ENCODE peak calls at places on chromosomes 5 and 9, in nine cellular contexts. X, G, N, I, O, K, R, V and D are unnamed samples.

GRCh38 chr5:6820851-6821479 is 107.7 kb downstream of the TENT4A start:
- DNase-seq in I (no peak), K (no peak), N (no peak), G (no peak), V (peak; percentile 50), R (no peak), X (peak; percentile 68), O (no peak), D (no peak)

GRCh38 chr5:113034182-113034773 is 57.7 kb downstream of the DCP2 start:
- DNase-seq in V (no peak), R (no peak), N (no peak), K (peak; percentile 90), O (no peak), G (peak; percentile 92), I (peak; percentile 99), X (peak; percentile 33), D (no peak)

GRCh38 chr9:70477146-70477745 is 62.8 kb upstream of the KLF9 start:
- DNase-seq in K (peak; percentile 49), R (no peak), I (peak; percentile 55), X (no peak), N (no peak), G (peak; percentile 31), V (no peak), O (no peak), D (no peak)

GRCh38 chr9:74117731-74118130 is 379.4 kb upstream of the RORB start:
- DNase-seq in V (no peak), R (no peak), K (no peak), I (peak; percentile 17), G (no peak), O (no peak), N (no peak), X (no peak), D (no peak)

GRCh38 chr5:16544607-16545374 is 72.0 kb downstream of the RETREG1 start:
- DNase-seq in X (no peak), G (peak; percentile 25), V (no peak), I (peak; percentile 32), K (no peak), O (no peak), R (no peak), N (no peak), D (no peak)

GRCh38 chr9:108811944-108812343 is 43.8 kb downstream of the ACTL7B start:
- DNase-seq in I (no peak), R (no peak), G (no peak), K (no peak), N (no peak), V (no peak), X (no peak), O (no peak), D (no peak)

GRCh38 chr5:89595065-89595464 is 712.1 kb upstream of the MEF2C start:
- DNase-seq in K (peak; percentile 84), R (no peak), V (no peak), X (no peak), I (peak; percentile 77), O (no peak), N (no peak), G (peak; percentile 38), D (no peak)

GRCh38 chr9:136949239-136949816 is 2.7 kb upstream of the LCN12 start:
- DNase-seq in N (no peak), I (no peak), K (no peak), O (no peak), X (no peak), R (no peak), G (no peak), V (no peak), D (no peak)

GRCh38 chr9:128718047-128718446 is 5.9 kb downstream of the ZDHHC12 start:
- DNase-seq in R (peak; percentile 20), G (no peak), I (no peak), O (no peak), V (no peak), X (no peak), K (no peak), N (no peak), D (no peak)

GRCh38 chr5:145104106-145104505 is 731.0 kb downstream of the PRELID2 start:
- DNase-seq in G (peak; percentile 23), I (peak; percentile 0), V (no peak), R (no peak), X (no peak), K (no peak), N (peak; percentile 29), O (no peak), D (no peak)

DNA sequence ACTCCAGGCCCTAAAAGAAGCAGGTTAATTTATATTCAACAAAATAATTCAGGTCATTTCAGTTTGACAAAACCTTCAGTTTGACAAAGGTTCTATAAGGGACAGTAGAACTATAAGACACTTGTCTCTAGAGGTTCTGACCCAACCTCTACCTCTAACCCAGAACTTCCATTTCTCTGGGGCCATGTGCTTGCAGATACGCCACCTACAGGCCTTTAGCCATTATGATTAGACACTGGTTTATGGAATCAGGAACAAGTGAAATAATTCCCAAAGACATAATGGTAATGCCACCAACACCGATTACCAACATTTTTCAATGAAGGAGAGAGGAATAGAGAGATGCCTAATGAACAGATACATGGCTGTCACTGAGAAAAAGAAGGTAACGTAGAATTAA is 733.9 kb downstream of the PRELID2 start:
- DNase-seq in K (no peak), O (no peak), G (no peak), V (peak; percentile 22), I (no peak), N (no peak), X (no peak), R (no peak), D (no peak)
- TF ChIP-seq CTCF in K (peak; percentile 20), O (no peak), G (peak; percentile 20), V (no peak), I (peak; percentile 7), N (no peak), X (no peak), R (no peak), D (peak; percentile 53)

DNA sequence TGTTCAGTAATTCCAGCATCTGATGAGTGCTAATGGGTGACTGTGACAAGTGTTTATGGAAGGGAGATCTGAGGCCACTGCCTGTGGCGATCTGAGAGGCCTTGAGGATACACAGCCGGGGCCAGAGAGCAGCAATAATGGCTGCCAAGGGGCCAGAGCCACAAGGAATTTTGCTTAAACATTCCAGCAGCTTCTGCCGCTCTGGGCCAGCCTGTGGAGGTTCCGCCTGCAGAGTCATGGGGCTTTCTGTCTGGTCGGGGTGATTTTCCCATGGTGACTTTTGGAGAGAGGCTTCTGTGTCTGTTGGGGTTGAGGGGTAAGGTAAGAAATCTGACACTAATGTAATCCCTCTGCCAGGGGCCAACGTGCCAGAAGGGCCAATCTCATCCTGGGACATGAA is 353.5 kb downstream of the ADAMTS6 start:
- DNase-seq in V (no peak), X (no peak), N (no peak), K (no peak), R (no peak), G (no peak), O (no peak), I (peak; percentile 37), D (no peak)
- H3K4me3 ChIP-seq in V (no peak overlapping the region), X (no peak overlapping the region), N (no peak overlapping the region), K (no peak overlapping the region), R (no peak overlapping the region), G (no peak overlapping the region), O (no peak overlapping the region), I (no peak overlapping the region), D (no peak overlapping the region)

GRCh38 chr5:133487093-133487492 is 125.2 kb downstream of the FSTL4 start:
- DNase-seq in I (no peak), K (no peak), G (no peak), N (no peak), R (no peak), O (no peak), X (no peak), V (no peak), D (no peak)

GRCh38 chr5:133485468-133485867 is 126.9 kb downstream of the FSTL4 start:
- DNase-seq in R (no peak), K (no peak), X (no peak), V (no peak), N (no peak), O (no peak), G (no peak), I (no peak), D (no peak)

DNA sequence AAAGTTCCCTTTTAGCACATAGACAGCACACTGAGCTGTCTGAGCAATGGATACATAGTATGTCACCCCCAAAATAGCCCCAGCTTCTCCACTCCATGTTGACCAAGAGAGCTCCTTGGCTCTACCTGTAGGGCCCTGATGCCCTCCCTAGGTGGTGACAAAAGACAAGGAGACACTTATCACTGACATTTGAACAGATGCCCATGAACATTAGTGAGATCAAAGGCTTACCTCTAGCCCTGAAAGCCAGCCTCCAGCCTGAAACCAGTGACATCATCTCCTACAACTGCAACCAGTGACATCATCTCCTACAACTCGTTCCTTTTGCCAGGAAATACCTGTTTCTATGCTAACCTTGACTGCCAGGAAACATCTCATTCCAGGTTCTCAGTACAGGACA is 122.7 kb downstream of the FSTL4 start:
- DNase-seq in V (no peak), G (no peak), K (no peak), X (no peak), R (no peak), I (no peak), N (no peak), O (no peak), D (no peak)
- TF ChIP-seq CTCF in V (no peak), G (no peak), K (no peak), X (peak; percentile 47), R (no peak), I (no peak), N (no peak), O (no peak), D (peak; percentile 28)

GRCh38 chr9:127208416-127208815 is 56.2 kb upstream of the GARNL3 start:
- DNase-seq in N (no peak), K (no peak), O (no peak), V (no peak), I (no peak), X (no peak), G (no peak), R (no peak), D (no peak)

GRCh38 chr9:127211983-127212382 is 52.6 kb upstream of the GARNL3 start:
- DNase-seq in R (no peak), K (no peak), X (no peak), I (no peak), G (no peak), N (no peak), O (no peak), V (no peak), D (no peak)

GRCh38 chr9:127209220-127209619 is 55.4 kb upstream of the GARNL3 start:
- DNase-seq in R (no peak), X (no peak), V (no peak), G (no peak), O (no peak), I (no peak), N (no peak), K (no peak), D (no peak)

GRCh38 chr9:127210851-127211730 is 53.5 kb upstream of the GARNL3 start:
- DNase-seq in K (no peak), X (no peak), G (no peak), V (no peak), I (no peak), N (no peak), O (peak; percentile 12), R (no peak), D (no peak)

DNA sequence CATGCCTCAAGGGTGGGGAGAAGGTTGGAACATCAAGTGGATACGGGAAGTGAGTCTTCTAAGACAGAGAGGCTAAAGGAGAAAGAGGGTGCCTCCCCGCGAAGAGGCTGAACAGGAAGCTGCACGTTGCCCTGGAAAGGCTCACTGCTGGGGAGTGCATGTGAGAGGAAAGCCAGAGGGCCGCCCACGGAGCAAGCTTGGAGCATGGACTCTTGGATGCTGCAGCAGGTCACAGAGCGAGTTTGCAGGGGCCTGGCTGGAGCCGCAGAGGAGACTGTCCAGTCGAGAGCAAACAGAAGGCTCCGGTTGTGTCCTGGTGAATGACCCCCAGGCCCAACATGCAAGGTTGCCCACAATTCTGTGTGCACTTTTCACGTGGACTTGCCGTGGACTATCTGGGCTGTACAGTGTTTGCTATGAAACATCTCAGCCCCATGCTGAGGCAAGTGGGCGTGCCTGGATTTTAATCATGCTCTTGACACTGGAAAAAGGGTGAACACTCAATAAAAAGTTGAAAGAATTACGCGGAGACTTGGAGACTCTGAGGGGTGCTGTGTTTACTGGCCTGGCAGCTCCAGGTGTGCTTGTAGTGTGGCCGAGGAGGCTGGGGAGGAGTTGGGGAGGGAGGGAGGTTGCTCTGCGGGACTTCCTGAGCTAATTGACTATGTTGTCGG is 54.5 kb upstream of the GARNL3 start:
- DNase-seq in N (no peak), V (no peak), I (no peak), X (no peak), K (no peak), O (peak; percentile 54), R (no peak), G (no peak), D (no peak)
- H3K4me3 ChIP-seq in N (no peak overlapping the region), V (no peak overlapping the region), I (no peak overlapping the region), X (no peak overlapping the region), K (no peak overlapping the region), O (no peak overlapping the region), R (no peak overlapping the region), G (no peak overlapping the region), D (no peak overlapping the region)